ENCODE peak calls at places on chromosome 5, in ten cellular contexts. G, B, C, N, K, W, U, V, R and P are unnamed samples.

GRCh38 chr5:168747987-168748777 is 169.0 kb upstream of the PANK3 start:
- DNase-seq in V (no peak), C (peak), N (peak), W (peak), G (peak), U (peak), R (peak), K (no peak), B (peak), P (no peak)

GRCh38 chr5:113166710-113167366 is 190.2 kb downstream of the DCP2 start:
- DNase-seq in R (no peak), G (no peak), K (peak), W (no peak), C (peak), V (peak), B (no peak), N (no peak), U (peak), P (no peak)

GRCh38 chr5:85500869-85501268 is 1116.2 kb upstream of the EDIL3 start:
- DNase-seq in K (no peak), V (no peak), W (no peak), N (no peak), R (no peak), G (no peak), U (no peak), B (no peak), C (no peak), P (no peak)

GRCh38 chr5:132546108-132546507 is 2.8 kb upstream of the IL5 start:
- DNase-seq in C (no peak), W (no peak), V (no peak), N (no peak), R (no peak), U (no peak), G (no peak), K (no peak), B (no peak), P (no peak)

GRCh38 chr5:103120607-103121200 is 603 bp downstream of the PPIP5K2 start:
- DNase-seq in U (peak), N (no peak), R (no peak), G (no peak), K (no peak), B (peak), C (peak), V (peak), W (peak), P (no peak)

GRCh38 chr5:131999041-131999440 is 12.4 kb downstream of the ACSL6 start:
- DNase-seq in K (no peak), B (no peak), U (no peak), W (no peak), N (no peak), V (no peak), G (no peak), R (no peak), C (no peak), P (no peak)

GRCh38 chr5:6829150-6829784 is 116.0 kb downstream of the TENT4A start:
- DNase-seq in V (peak), B (no peak), C (peak), W (no peak), U (peak), R (no peak), N (no peak), G (peak), K (peak), P (no peak)

GRCh38 chr5:71937906-71938698 is 169.2 kb upstream of the MAP1B start:
- DNase-seq in B (peak), N (no peak), W (no peak), K (no peak), V (no peak), U (no peak), G (no peak), R (no peak), C (no peak), P (no peak)

GRCh38 chr5:123813937-123814624 is 302.1 kb downstream of the CSNK1G3 start:
- DNase-seq in V (peak), C (peak), W (no peak), R (no peak), N (peak), B (peak), K (peak), U (peak), G (no peak), P (no peak)

GRCh38 chr5:9699681-9700080 is 69.5 kb upstream of the TAS2R1 start:
- DNase-seq in K (peak), U (no peak), B (no peak), N (no peak), G (no peak), W (no peak), R (no peak), V (no peak), C (no peak), P (no peak)

GRCh38 chr5:3661755-3662296 is 66.2 kb downstream of the IRX1 start:
- DNase-seq in B (no peak), C (no peak), W (no peak), V (no peak), G (no peak), N (no peak), K (no peak), R (no peak), U (no peak), P (no peak)

GRCh38 chr5:28468121-28468520 is 1429.7 kb upstream of the CDH9 start:
- DNase-seq in V (no peak), W (no peak), G (no peak), N (no peak), B (peak), U (no peak), C (no peak), K (no peak), R (no peak), P (no peak)

GRCh38 chr5:16346380-16346779 is 119.2 kb downstream of the ZNF622 start:
- DNase-seq in W (no peak), V (no peak), C (no peak), R (no peak), B (no peak), U (no peak), G (no peak), N (no peak), K (no peak), P (no peak)

GRCh38 chr5:15594922-15595568 is 95.1 kb downstream of the FBXL7 start:
- DNase-seq in W (no peak), K (no peak), V (no peak), U (no peak), B (no peak), N (no peak), R (no peak), G (no peak), C (no peak), P (no peak)

GRCh38 chr5:112012112-112012511 is 255.1 kb upstream of the NREP start:
- DNase-seq in B (no peak), V (peak), C (no peak), W (no peak), U (no peak), R (no peak), N (no peak), K (peak), G (no peak), P (no peak)

GRCh38 chr5:38466444-38467189 is 89.8 kb downstream of the LIFR start:
- DNase-seq in G (no peak), W (no peak), B (no peak), V (no peak), C (peak), K (no peak), N (no peak), U (no peak), R (peak), P (peak)

GRCh38 chr5:65925094-65925600 is 1.2 kb upstream of the ERBIN start:
- DNase-seq in N (peak), U (peak), V (peak), B (peak), C (peak), G (peak), W (peak), R (peak), K (peak), P (peak)

GRCh38 chr5:127492854-127493738 is 24.3 kb upstream of the PRRC1 start:
- DNase-seq in V (peak), N (peak), C (peak), R (no peak), K (peak), U (peak), W (no peak), G (peak), B (peak), P (no peak)

GRCh38 chr5:177233802-177234201 is 69.7 kb downstream of the RAB24 start:
- DNase-seq in K (no peak), V (no peak), U (no peak), W (no peak), N (no peak), G (no peak), R (no peak), B (no peak), C (no peak), P (no peak)

GRCh38 chr5:88269222-88269771 is 652 bp upstream of the TMEM161B start:
- DNase-seq in W (peak), G (no peak), N (peak), R (no peak), U (peak), C (peak), V (no peak), K (no peak), B (peak), P (no peak)

GRCh38 chr5:134543820-134544692 is 18.6 kb downstream of the JADE2 start:
- DNase-seq in B (no peak), K (no peak), N (peak), W (no peak), C (no peak), U (no peak), R (peak), V (no peak), G (peak), P (no peak)

GRCh38 chr5:126354012-126354856 is 69.0 kb upstream of the GRAMD2B start:
- DNase-seq in V (peak), R (no peak), G (peak), B (peak), U (peak), C (peak), W (peak), K (peak), N (peak), P (no peak)